ENCODE peak calls at places on chromosomes 16 and 17, in seven cellular contexts. N is dorsolateral prefrontal cortex; Z is stimulated activated naive CD8-positive, alpha-beta T cell treated with anti-CD3 and anti-CD28 coated beads, Interleukin-15, amount 100 ng/mL, for 72 hours; U is Peyer's patch; W is A673; I is M059J; O is neuronal stem cell. B is an unnamed sample.
A peak's percentile ranks its signal among the peaks of the same experiment; 100 is the strongest.

GRCh38 chr16:77290451-77291110 is 91.4 kb downstream of the SYCE1L start:
- DNase-seq in N (no peak), Z (no peak), U (no peak), W (no peak), I (peak; percentile 54), O (no peak), B (no peak)

GRCh38 chr17:79683365-79683764 is 47.4 kb upstream of the ENPP7 start:
- DNase-seq in N (no peak), Z (no peak), U (no peak), W (no peak), I (no peak), O (no peak), B (no peak)

GRCh38 chr17:20706752-20707372 is 127.3 kb downstream of the CDRT15L2 start:
- DNase-seq in N (no peak), Z (no peak), U (peak; percentile 59), W (no peak), I (peak; percentile 76), O (no peak), B (no peak)

GRCh38 chr17:39799395-39799794 is 61.7 kb downstream of the GRB7 start:
- DNase-seq in N (no peak), Z (no peak), U (no peak), W (no peak), I (no peak), O (no peak), B (no peak)

GRCh38 chr16:84740596-84741071 is 40.8 kb downstream of the USP10 start:
- DNase-seq in N (no peak), Z (no peak), U (no peak), W (no peak), I (no peak), O (no peak), B (no peak)

GRCh38 chr17:50175035-50175788 is 9.4 kb downstream of the SGCA start:
- DNase-seq in N (no peak), Z (no peak), U (no peak), W (no peak), I (no peak), O (no peak), B (no peak)

GRCh38 chr17:38557836-38558750 is 47.7 kb downstream of the SRCIN1 start:
- DNase-seq in N (peak; percentile 90), Z (peak; percentile 91), U (peak; percentile 94), W (peak; percentile 91), I (peak; percentile 87), O (peak; percentile 93), B (peak; percentile 93)

GRCh38 chr17:30238003-30238344 is 2.5 kb upstream of the SLC6A4 start:
- DNase-seq in N (no peak), Z (no peak), U (no peak), W (no peak), I (no peak), O (no peak), B (no peak)

GRCh38 chr16:4578961-4579530 is 22.9 kb downstream of the C16orf96 start:
- DNase-seq in N (no peak), Z (no peak), U (no peak), W (no peak), I (no peak), O (no peak), B (no peak)

GRCh38 chr16:969508-970378 is 1.0 kb downstream of the LMF1 start:
- DNase-seq in N (no peak), Z (no peak), U (no peak), W (peak; percentile 41), I (no peak), O (no peak), B (no peak)

GRCh38 chr17:82302991-82303943 is 14.1 kb downstream of the CD7 start:
- DNase-seq in N (no peak), Z (no peak), U (no peak), W (no peak), I (no peak), O (no peak), B (peak; percentile 72)

GRCh38 chr17:7204828-7205461 is 14.7 kb downstream of the DLG4 start:
- DNase-seq in N (peak; percentile 79), Z (peak; percentile 94), U (peak; percentile 80), W (peak; percentile 95), I (no peak), O (peak; percentile 96), B (peak; percentile 94)

B was measured in activated naive CD8-positive, alpha-beta T cell treated with anti-CD3 and anti-CD28 coated beads, Interleukin-2, amount 10 ng/mL, durations not matched to agents 7 days and 5 days.